ENCODE peak calls at places on chromosome 4, in eight cellular contexts. J is AG04450, H is HFFc6, E is mammary epithelial cell, A is astrocyte of the spinal cord, D is A673, R is chondrocyte, C is GM23338. K is an unnamed sample.

GRCh38 chr4:38308728-38309315 is 348.6 kb downstream of the PTTG2 start:
- DNase-seq in J (no peak), H (peak), E (peak), A (peak), D (no peak), R (no peak), C (no peak), K (no peak)

GRCh38 chr4:91111556-91111955 is 984.4 kb downstream of the CCSER1 start:
- DNase-seq in J (no peak), H (no peak), E (no peak), A (no peak), D (no peak), R (no peak), C (no peak), K (no peak)

GRCh38 chr4:182729527-182729926 is 187.7 kb downstream of the DCTD start:
- DNase-seq in J (no peak), H (no peak), E (no peak), A (no peak), D (peak), R (no peak), C (no peak), K (no peak)

GRCh38 chr4:6420036-6420435 is 52.4 kb downstream of the PPP2R2C start:
- DNase-seq in J (no peak), H (no peak), E (no peak), A (no peak), D (no peak), R (no peak), C (no peak), K (no peak)

GRCh38 chr4:148059617-148060180 is 327.8 kb downstream of the ARHGAP10 start:
- DNase-seq in J (no peak), H (no peak), E (no peak), A (no peak), D (no peak), R (no peak), C (no peak), K (no peak)

GRCh38 chr4:15132739-15133138 is 130.5 kb downstream of the CPEB2 start:
- DNase-seq in J (no peak), H (no peak), E (no peak), A (no peak), D (peak), R (no peak), C (no peak), K (no peak)

GRCh38 chr4:8200302-8200975 is 1.3 kb downstream of the SH3TC1 start:
- DNase-seq in J (no peak), H (no peak), E (peak), A (no peak), D (no peak), R (no peak), C (no peak), K (peak)

GRCh38 chr4:42488114-42488513 is 90.8 kb downstream of the SHISA3 start:
- DNase-seq in J (no peak), H (no peak), E (no peak), A (no peak), D (no peak), R (no peak), C (no peak), K (no peak)

GRCh38 chr4:160514126-160514525 is 1411.2 kb downstream of the RAPGEF2 start:
- DNase-seq in J (no peak), H (no peak), E (peak), A (peak), D (no peak), R (no peak), C (no peak), K (no peak)

GRCh38 chr4:74376888-74377483 is 12.0 kb downstream of the EREG start:
- DNase-seq in J (no peak), H (peak), E (peak), A (peak), D (peak), R (no peak), C (peak), K (no peak)

GRCh38 chr4:79856196-79856595 is 216.8 kb downstream of the ANTXR2 start:
- DNase-seq in J (no peak), H (no peak), E (no peak), A (no peak), D (no peak), R (no peak), C (no peak), K (no peak)

GRCh38 chr4:39044947-39045734 is 12.9 kb upstream of the TMEM156 start:
- DNase-seq in J (no peak), H (no peak), E (peak), A (peak), D (no peak), R (no peak), C (peak), K (no peak)

GRCh38 chr4:99945718-99946345 is 586 bp downstream of the DNAJB14 start:
- DNase-seq in J (no peak), H (no peak), E (peak), A (peak), D (peak), R (no peak), C (peak), K (no peak)

GRCh38 chr4:116400480-116400879 is 684.9 kb downstream of the TRAM1L1 start:
- DNase-seq in J (no peak), H (no peak), E (no peak), A (peak), D (peak), R (no peak), C (no peak), K (no peak)

GRCh38 chr4:174595141-174595929 is 73.0 kb upstream of the HPGD start:
- DNase-seq in J (no peak), H (no peak), E (no peak), A (no peak), D (no peak), R (no peak), C (no peak), K (no peak)

GRCh38 chr4:33088713-33089112 is 2368.5 kb downstream of the PCDH7 start:
- DNase-seq in J (no peak), H (no peak), E (no peak), A (peak), D (no peak), R (no peak), C (no peak), K (no peak)

GRCh38 chr4:165877291-165877690 is 4.3 kb downstream of the TLL1 start:
- DNase-seq in J (no peak), H (no peak), E (no peak), A (no peak), D (peak), R (no peak), C (no peak), K (no peak)

GRCh38 chr4:94577136-94577535 is 125.4 kb downstream of the PDLIM5 start:
- DNase-seq in J (no peak), H (peak), E (no peak), A (peak), D (peak), R (no peak), C (peak), K (peak)

GRCh38 chr4:4659871-4660651 is 118.2 kb upstream of the STX18 start:
- DNase-seq in J (peak), H (peak), E (peak), A (peak), D (peak), R (no peak), C (no peak), K (no peak)

GRCh38 chr4:124123181-124123580 is 589.4 kb downstream of the ANKRD50 start:
- DNase-seq in J (no peak), H (no peak), E (peak), A (no peak), D (no peak), R (no peak), C (no peak), K (no peak)

GRCh38 chr4:3416270-3416669 is 25.5 kb upstream of the HGFAC start:
- DNase-seq in J (no peak), H (no peak), E (no peak), A (no peak), D (no peak), R (peak), C (no peak), K (no peak)

GRCh38 chr4:175705407-175705806 is 106.7 kb downstream of the GPM6A start:
- DNase-seq in J (no peak), H (no peak), E (no peak), A (peak), D (peak), R (no peak), C (peak), K (no peak)

GRCh38 chr4:122450847-122451246 is 5.7 kb downstream of the IL2 start:
- DNase-seq in J (no peak), H (peak), E (peak), A (peak), D (peak), R (no peak), C (peak), K (no peak)

GRCh38 chr4:67550491-67551256 is 5.4 kb upstream of the CENPC start:
- DNase-seq in J (no peak), H (no peak), E (no peak), A (no peak), D (no peak), R (no peak), C (no peak), K (no peak)

GRCh38 chr4:118684873-118685811 is at the start of gene METTL14:
- DNase-seq in J (peak), H (peak), E (peak), A (peak), D (peak), R (peak), C (peak), K (peak)

GRCh38 chr4:113407409-113407808 is 354.1 kb downstream of the CAMK2D start:
- DNase-seq in J (no peak), H (no peak), E (no peak), A (no peak), D (no peak), R (no peak), C (peak), K (no peak)

GRCh38 chr4:153834901-153835300 is 46.0 kb upstream of the SFRP2 start:
- DNase-seq in J (no peak), H (no peak), E (no peak), A (no peak), D (no peak), R (no peak), C (no peak), K (no peak)

GRCh38 chr4:178577933-178578332 is 1135.7 kb upstream of the AGA start:
- DNase-seq in J (no peak), H (no peak), E (no peak), A (no peak), D (peak), R (no peak), C (peak), K (no peak)
- TF ChIP-seq CTCF in J (no peak), H (no peak), E (peak), A (no peak), D (peak), R (no peak), C (peak), K (no peak)

GRCh38 chr4:64784125-64784524 is 374.9 kb upstream of the TECRL start:
- DNase-seq in J (no peak), H (no peak), E (peak), A (peak), D (peak), R (no peak), C (peak), K (no peak)

GRCh38 chr4:64777286-64777685 is 368.0 kb upstream of the TECRL start:
- DNase-seq in J (no peak), H (no peak), E (peak), A (peak), D (no peak), R (no peak), C (no peak), K (no peak)

GRCh38 chr4:64780664-64781063 is 371.4 kb upstream of the TECRL start:
- DNase-seq in J (no peak), H (no peak), E (no peak), A (no peak), D (no peak), R (no peak), C (no peak), K (no peak)

GRCh38 chr4:64776820-64777219 is 367.6 kb upstream of the TECRL start:
- DNase-seq in J (no peak), H (no peak), E (no peak), A (no peak), D (no peak), R (no peak), C (no peak), K (no peak)

GRCh38 chr4:64781737-64782326 is 372.6 kb upstream of the TECRL start:
- DNase-seq in J (no peak), H (peak), E (peak), A (peak), D (peak), R (no peak), C (peak), K (no peak)
- TF ChIP-seq CTCF in J (peak), H (peak), E (peak), A (peak), D (peak), R (peak), C (peak), K (peak)

GRCh38 chr4:154911097-154911496 is 130.0 kb downstream of the RBM46 start:
- DNase-seq in J (no peak), H (no peak), E (no peak), A (no peak), D (no peak), R (no peak), C (peak), K (no peak)
- TF ChIP-seq CTCF in J (peak), H (peak), E (peak), A (no peak), D (peak), R (peak), C (peak), K (no peak)

DNA sequence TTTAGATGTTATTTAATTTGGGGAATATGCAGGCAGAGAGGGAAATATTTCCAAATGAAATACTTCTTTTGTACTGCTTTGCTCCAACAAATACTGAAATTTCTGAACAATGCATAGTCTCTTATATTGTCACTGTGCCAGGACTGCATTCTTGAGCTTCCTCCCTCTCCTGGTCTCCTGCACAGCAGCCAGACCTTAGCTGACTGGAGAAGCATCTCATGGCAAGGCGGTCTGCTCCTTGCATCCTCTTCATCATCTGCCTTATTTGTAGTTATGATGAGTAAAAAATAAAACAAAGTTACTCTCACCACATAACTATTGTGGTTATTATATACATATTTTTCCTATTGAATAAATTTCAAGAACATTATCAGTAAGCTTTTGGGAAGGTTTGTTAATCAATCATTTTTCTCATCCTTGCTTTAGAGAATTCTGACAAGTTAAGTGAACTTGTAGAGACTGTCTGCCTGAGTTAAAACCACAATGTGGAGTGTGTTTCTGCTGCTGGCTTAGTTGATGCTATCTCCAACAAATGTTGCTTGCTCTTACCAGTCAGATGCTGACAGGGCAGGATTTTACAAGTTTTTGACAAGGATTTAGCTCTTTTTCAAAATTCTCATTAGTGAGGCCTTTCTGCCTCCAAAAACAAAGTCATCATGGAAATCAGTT is 153.6 kb downstream of the SOWAHB start:
- DNase-seq in J (no peak), H (peak), E (no peak), A (peak), D (peak), R (no peak), C (no peak), K (no peak)
- TF ChIP-seq CTCF in J (peak), H (no peak), E (no peak), A (no peak), D (no peak), R (peak), C (no peak), K (no peak)

GRCh38 chr4:158786155-158786581 is 17.3 kb downstream of the FNIP2 start:
- DNase-seq in J (no peak), H (no peak), E (no peak), A (peak), D (no peak), R (no peak), C (no peak), K (no peak)
- TF ChIP-seq CTCF in J (no peak), H (no peak), E (no peak), A (no peak), D (no peak), R (no peak), C (no peak), K (no peak)

DNA sequence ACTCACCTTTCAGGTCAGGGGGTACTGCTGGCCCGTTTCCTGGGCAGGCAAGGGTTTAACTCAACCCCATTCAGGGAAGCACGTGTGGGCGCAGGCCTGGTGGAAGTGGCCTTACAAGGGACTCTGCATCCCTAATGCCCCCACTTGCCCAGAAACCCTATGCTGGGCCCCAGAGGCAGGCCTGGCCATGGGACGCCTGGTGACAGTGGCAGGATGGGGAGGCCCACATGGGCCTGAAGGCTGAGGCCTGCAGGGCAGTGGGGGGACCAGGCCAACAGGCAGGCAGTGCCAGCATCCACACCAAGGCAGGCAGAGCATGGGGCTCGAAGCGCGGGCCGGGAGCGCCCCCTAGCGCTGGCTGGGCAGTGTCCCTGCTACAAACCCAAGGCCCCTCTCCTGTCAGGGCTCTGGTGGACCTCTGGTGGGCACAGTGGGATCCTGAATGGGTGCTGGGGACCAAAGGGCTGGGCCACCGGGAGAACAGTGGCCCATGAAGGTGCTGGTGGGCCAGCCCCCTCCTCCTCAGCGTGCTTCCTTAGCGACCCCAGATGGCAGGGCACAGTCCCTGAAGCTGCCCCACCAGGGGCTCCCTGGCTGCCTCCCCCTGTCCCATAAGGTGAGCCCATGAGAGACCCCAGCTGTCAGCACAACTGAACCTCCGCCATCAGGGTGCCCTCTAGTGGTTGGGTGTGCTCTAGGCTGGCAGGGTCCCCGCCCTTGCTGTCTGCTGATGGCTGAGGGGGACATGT is 16.8 kb downstream of the FGFR3 start:
- DNase-seq in J (peak), H (peak), E (peak), A (peak), D (peak), R (no peak), C (peak), K (peak)
- TF ChIP-seq CTCF in J (peak), H (peak), E (peak), A (peak), D (peak), R (peak), C (peak), K (peak)

GRCh38 chr4:169152899-169153298 is 117.9 kb downstream of the SH3RF1 start:
- DNase-seq in J (no peak), H (no peak), E (no peak), A (no peak), D (no peak), R (no peak), C (peak), K (no peak)
- TF ChIP-seq CTCF in J (peak), H (peak), E (peak), A (no peak), D (peak), R (peak), C (peak), K (no peak)

GRCh38 chr4:149914521-149915115 is 99.0 kb upstream of the IQCM start:
- DNase-seq in J (peak), H (peak), E (peak), A (peak), D (peak), R (no peak), C (peak), K (peak)
- TF ChIP-seq CTCF in J (peak), H (peak), E (peak), A (peak), D (peak), R (peak), C (peak), K (peak)

DNA sequence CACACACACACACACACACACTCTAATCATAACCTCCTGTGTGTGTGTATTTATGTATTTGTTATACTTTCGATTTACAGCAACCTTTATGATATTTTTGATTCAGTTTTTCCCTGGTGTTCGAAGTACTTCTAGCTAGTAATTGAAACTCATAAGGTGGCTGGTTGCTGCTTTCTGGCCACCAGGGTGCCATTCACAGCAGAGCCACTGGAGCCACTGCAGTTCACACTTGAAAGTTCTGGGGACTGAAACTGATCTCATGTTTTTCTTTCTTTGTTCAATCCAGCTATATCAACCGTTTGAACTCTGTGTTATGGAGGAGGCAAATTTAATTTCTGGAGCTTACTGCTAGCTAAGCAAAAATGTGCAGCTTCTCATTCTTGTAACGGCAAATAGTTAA is 419.4 kb downstream of the ADGRL3 start:
- DNase-seq in J (no peak), H (no peak), E (no peak), A (peak), D (no peak), R (no peak), C (peak), K (no peak)
- TF ChIP-seq CTCF in J (no peak), H (no peak), E (no peak), A (peak), D (no peak), R (peak), C (peak), K (no peak)